ENCODE peak calls at places on chromosomes 2 and 18, in seven cellular contexts. T is NCI-H1417; S is GM12865; V is stimulated activated CD8-positive, alpha-beta memory T cell treated with anti-CD3 and anti-CD28 coated beads, Interleukin-4, amount 100 ng/mL, for 1 hour; P is stimulated activated naive B cell treated with anti-CD40 and anti-IgM and Interleukin-4, amounts not matched to agents 10 μg/mL and 1 μg/mL and 100 μg/mL, for 72 hours; D is iris pigment epithelial cell; W is activated T-cell treated with anti-CD3 and anti-CD28 coated beads for 4 hours. C is an unnamed sample.

GRCh38 chr2:40105593-40105992 is 326.5 kb upstream of the THUMPD2 start:
- DNase-seq in T (no peak), S (no peak), V (no peak), P (no peak), D (no peak), W (no peak), C (no peak)

GRCh38 chr2:143878131-143878530 is 641.8 kb downstream of the ZEB2 start:
- DNase-seq in T (peak; percentile 31), S (no peak), V (no peak), P (no peak), D (no peak), W (no peak), C (no peak)

GRCh38 chr2:26182441-26182840 is 9.6 kb downstream of the GAREM2 start:
- DNase-seq in T (no peak), S (no peak), V (no peak), P (no peak), D (no peak), W (no peak), C (no peak)

GRCh38 chr2:25215232-25215631 is 46.9 kb upstream of the POMC start:
- DNase-seq in T (no peak), S (no peak), V (no peak), P (no peak), D (no peak), W (no peak), C (no peak)

GRCh38 chr2:149617476-149617875 is 29.9 kb upstream of the MMADHC start:
- DNase-seq in T (no peak), S (no peak), V (no peak), P (no peak), D (peak; percentile 53), W (no peak), C (no peak)

GRCh38 chr18:77110936-77111335 is 21.6 kb downstream of the MBP start:
- DNase-seq in T (no peak), S (no peak), V (no peak), P (no peak), D (no peak), W (no peak), C (no peak)

GRCh38 chr2:121489284-121489683 is 41.4 kb upstream of the RNU4ATAC start:
- DNase-seq in T (peak; percentile 93), S (peak; percentile 21), V (no peak), P (no peak), D (peak; percentile 83), W (no peak), C (no peak)

GRCh38 chr2:26355038-26355995 is 8.7 kb upstream of the ADGRF3 start:
- DNase-seq in T (no peak), S (no peak), V (no peak), P (no peak), D (peak; percentile 98), W (no peak), C (peak; percentile 55)

GRCh38 chr2:5373200-5373599 is 319.0 kb upstream of the SOX11 start:
- DNase-seq in T (peak; percentile 42), S (no peak), V (no peak), P (no peak), D (no peak), W (no peak), C (no peak)

C was measured in brain pericyte.